ENCODE peak calls at places on chromosomes 2 and 18, in six cellular contexts. One of them, this sample, is unnamed.

GRCh38 chr18:32483002-32483401 is 12.3 kb upstream of the GAREM1 start:
- DNase-seq in fibroblast of lung: no peak
- DNase-seq in adipocyte: no peak
- DNase-seq in neuronal stem cell: no peak
- DNase-seq in mesenchymal stem cell: no peak
- DNase-seq in GM12878: no peak
- DNase-seq in this sample: no peak

GRCh38 chr2:24871852-24872323 is 48.1 kb downstream of the ADCY3 start:
- DNase-seq in fibroblast of lung: no peak
- DNase-seq in GM12878: no peak
- DNase-seq in adipocyte: peak
- DNase-seq in mesenchymal stem cell: peak
- DNase-seq in neuronal stem cell: no peak
- DNase-seq in this sample: no peak

GRCh38 chr2:84731185-84731584 is 149.7 kb downstream of the TRABD2A start:
- DNase-seq in GM12878: no peak
- DNase-seq in fibroblast of lung: no peak
- DNase-seq in mesenchymal stem cell: no peak
- DNase-seq in adipocyte: no peak
- DNase-seq in neuronal stem cell: no peak
- DNase-seq in this sample: no peak

GRCh38 chr2:36559221-36559942 is 38.6 kb downstream of the FEZ2 start:
- DNase-seq in GM12878: no peak
- DNase-seq in mesenchymal stem cell: no peak
- DNase-seq in fibroblast of lung: no peak
- DNase-seq in adipocyte: no peak
- DNase-seq in neuronal stem cell: no peak
- DNase-seq in this sample: no peak

GRCh38 chr2:44753552-44754285 is 187.8 kb upstream of the SIX3 start:
- DNase-seq in adipocyte: no peak
- DNase-seq in neuronal stem cell: no peak
- DNase-seq in fibroblast of lung: peak
- DNase-seq in mesenchymal stem cell: peak
- DNase-seq in GM12878: peak
- DNase-seq in this sample: no peak

GRCh38 chr2:217857624-217858506 is 144.9 kb downstream of the TNS1 start:
- DNase-seq in fibroblast of lung: no peak
- DNase-seq in adipocyte: no peak
- DNase-seq in mesenchymal stem cell: no peak
- DNase-seq in neuronal stem cell: no peak
- DNase-seq in GM12878: no peak
- DNase-seq in this sample: no peak

GRCh38 chr18:37669991-37670534 is 104.5 kb upstream of the CELF4 start:
- DNase-seq in GM12878: no peak
- DNase-seq in neuronal stem cell: no peak
- DNase-seq in fibroblast of lung: no peak
- DNase-seq in adipocyte: no peak
- DNase-seq in mesenchymal stem cell: no peak
- DNase-seq in this sample: no peak

GRCh38 chr2:230925879-230926765 is 1.1 kb upstream of the GPR55 start:
- DNase-seq in neuronal stem cell: no peak
- DNase-seq in mesenchymal stem cell: no peak
- DNase-seq in adipocyte: no peak
- DNase-seq in GM12878: peak
- DNase-seq in fibroblast of lung: no peak
- DNase-seq in this sample: peak

GRCh38 chr2:111918383-111918806 is 20.0 kb downstream of the MERTK start:
- DNase-seq in adipocyte: peak
- DNase-seq in neuronal stem cell: no peak
- DNase-seq in fibroblast of lung: peak
- DNase-seq in GM12878: no peak
- DNase-seq in mesenchymal stem cell: no peak
- DNase-seq in this sample: no peak

GRCh38 chr2:240913810-240914644 is 7.9 kb downstream of the CROCC2 start:
- DNase-seq in mesenchymal stem cell: peak
- DNase-seq in neuronal stem cell: peak
- DNase-seq in fibroblast of lung: peak
- DNase-seq in adipocyte: peak
- DNase-seq in GM12878: no peak
- DNase-seq in this sample: no peak

GRCh38 chr18:56286775-56287174 is 351.6 kb downstream of the TXNL1 start:
- DNase-seq in fibroblast of lung: peak
- DNase-seq in neuronal stem cell: no peak
- DNase-seq in GM12878: no peak
- DNase-seq in adipocyte: peak
- DNase-seq in mesenchymal stem cell: peak
- DNase-seq in this sample: peak

GRCh38 chr18:3451989-3452749 is 2.2 kb downstream of the TGIF1 start:
- DNase-seq in neuronal stem cell: peak
- DNase-seq in adipocyte: peak
- DNase-seq in GM12878: no peak
- DNase-seq in mesenchymal stem cell: peak
- DNase-seq in fibroblast of lung: peak
- DNase-seq in this sample: peak

GRCh38 chr2:202221873-202222272 is 16.5 kb downstream of the SUMO1 start:
- DNase-seq in GM12878: no peak
- DNase-seq in fibroblast of lung: peak
- DNase-seq in mesenchymal stem cell: peak
- DNase-seq in adipocyte: peak
- DNase-seq in neuronal stem cell: no peak
- DNase-seq in this sample: no peak

GRCh38 chr2:72991439-72991725 is 74.1 kb downstream of the EMX1 start:
- DNase-seq in neuronal stem cell: no peak
- DNase-seq in GM12878: no peak
- DNase-seq in mesenchymal stem cell: no peak
- DNase-seq in fibroblast of lung: no peak
- DNase-seq in adipocyte: no peak
- DNase-seq in this sample: no peak

GRCh38 chr2:74552914-74553811 is 579 bp downstream of the LOXL3 start:
- DNase-seq in neuronal stem cell: peak
- DNase-seq in fibroblast of lung: no peak
- DNase-seq in GM12878: no peak
- DNase-seq in adipocyte: peak
- DNase-seq in mesenchymal stem cell: no peak
- DNase-seq in this sample: no peak

GRCh38 chr2:231364961-231365810 is 30.3 kb upstream of the B3GNT7 start:
- DNase-seq in adipocyte: peak
- DNase-seq in neuronal stem cell: no peak
- DNase-seq in mesenchymal stem cell: peak
- DNase-seq in fibroblast of lung: peak
- DNase-seq in GM12878: no peak
- DNase-seq in this sample: peak

GRCh38 chr2:234422242-234422641 is 74.6 kb downstream of the ARL4C start:
- DNase-seq in mesenchymal stem cell: peak
- DNase-seq in GM12878: no peak
- DNase-seq in adipocyte: peak
- DNase-seq in neuronal stem cell: no peak
- DNase-seq in fibroblast of lung: peak
- DNase-seq in this sample: peak

GRCh38 chr2:118118479-118118878 is 30.2 kb downstream of the INSIG2 start:
- DNase-seq in neuronal stem cell: no peak
- DNase-seq in GM12878: no peak
- DNase-seq in fibroblast of lung: no peak
- DNase-seq in mesenchymal stem cell: no peak
- DNase-seq in adipocyte: no peak
- DNase-seq in this sample: peak

GRCh38 chr2:240640939-240641338 is 15.7 kb downstream of the GPR35 start:
- DNase-seq in GM12878: no peak
- DNase-seq in fibroblast of lung: peak
- DNase-seq in neuronal stem cell: peak
- DNase-seq in mesenchymal stem cell: no peak
- DNase-seq in adipocyte: peak
- DNase-seq in this sample: peak

GRCh38 chr2:239304533-239305221 is 96.1 kb downstream of the HDAC4 start:
- DNase-seq in neuronal stem cell: no peak
- DNase-seq in GM12878: no peak
- DNase-seq in fibroblast of lung: no peak
- DNase-seq in mesenchymal stem cell: no peak
- DNase-seq in adipocyte: no peak
- DNase-seq in this sample: no peak

GRCh38 chr2:212914392-212914791 is 237.0 kb downstream of the IKZF2 start:
- DNase-seq in fibroblast of lung: peak
- DNase-seq in GM12878: no peak
- DNase-seq in adipocyte: no peak
- DNase-seq in mesenchymal stem cell: no peak
- DNase-seq in neuronal stem cell: no peak
- DNase-seq in this sample: no peak

GRCh38 chr2:119197529-119198266 is 25.9 kb upstream of the STEAP3 start:
- DNase-seq in GM12878: no peak
- DNase-seq in neuronal stem cell: no peak
- DNase-seq in adipocyte: peak
- DNase-seq in fibroblast of lung: peak
- DNase-seq in mesenchymal stem cell: peak
- DNase-seq in this sample: no peak

GRCh38 chr18:63319383-63320040 is at the start of gene BCL2:
- DNase-seq in neuronal stem cell: no peak
- DNase-seq in adipocyte: peak
- DNase-seq in fibroblast of lung: peak
- DNase-seq in GM12878: no peak
- DNase-seq in mesenchymal stem cell: peak
- DNase-seq in this sample: peak

GRCh38 chr2:133062174-133062573 is 392.2 kb upstream of the LYPD1 start:
- DNase-seq in adipocyte: no peak
- DNase-seq in GM12878: no peak
- DNase-seq in fibroblast of lung: peak
- DNase-seq in neuronal stem cell: no peak
- DNase-seq in mesenchymal stem cell: no peak
- DNase-seq in this sample: no peak
- H3K9ac ChIP-seq in adipocyte: no peak
- H3K9ac ChIP-seq in GM12878: no peak
- H3K9ac ChIP-seq in fibroblast of lung: no peak
- H3K9ac ChIP-seq in neuronal stem cell: no peak
- H3K9ac ChIP-seq in mesenchymal stem cell: no peak
- H3K9ac ChIP-seq in this sample: no peak

GRCh38 chr2:64263315-64263714 is 119.1 kb upstream of the PELI1 start:
- DNase-seq in GM12878: no peak
- DNase-seq in mesenchymal stem cell: peak
- DNase-seq in neuronal stem cell: no peak
- DNase-seq in fibroblast of lung: peak
- DNase-seq in adipocyte: peak
- DNase-seq in this sample: peak
- H3K9ac ChIP-seq in GM12878: no peak
- H3K9ac ChIP-seq in mesenchymal stem cell: no peak
- H3K9ac ChIP-seq in neuronal stem cell: no peak
- H3K9ac ChIP-seq in fibroblast of lung: no peak
- H3K9ac ChIP-seq in adipocyte: no peak
- H3K9ac ChIP-seq in this sample: peak

DNA sequence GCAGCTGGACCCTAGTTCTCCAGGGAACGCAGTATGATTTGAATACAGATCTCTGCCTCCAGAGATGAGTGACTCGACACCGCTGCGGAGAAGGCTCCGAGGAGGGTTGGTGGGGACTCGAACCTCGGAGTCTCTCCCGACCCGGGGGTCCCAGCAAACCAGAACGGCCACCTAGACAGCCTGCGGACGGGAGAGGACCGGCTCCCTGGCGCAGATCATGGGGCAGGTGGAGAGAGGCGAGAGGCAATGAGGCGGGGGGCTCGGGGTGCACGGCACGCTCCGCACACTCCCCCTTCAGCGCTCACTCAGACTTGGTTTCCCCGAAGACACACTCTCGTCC is 12.6 kb downstream of the DYSF start:
- DNase-seq in neuronal stem cell: no peak
- DNase-seq in fibroblast of lung: no peak
- DNase-seq in GM12878: no peak
- DNase-seq in mesenchymal stem cell: no peak
- DNase-seq in adipocyte: no peak
- DNase-seq in this sample: no peak
- H3K9ac ChIP-seq in neuronal stem cell: peak
- H3K9ac ChIP-seq in fibroblast of lung: no peak
- H3K9ac ChIP-seq in GM12878: no peak
- H3K9ac ChIP-seq in mesenchymal stem cell: no peak
- H3K9ac ChIP-seq in adipocyte: no peak
- H3K9ac ChIP-seq in this sample: no peak

DNA sequence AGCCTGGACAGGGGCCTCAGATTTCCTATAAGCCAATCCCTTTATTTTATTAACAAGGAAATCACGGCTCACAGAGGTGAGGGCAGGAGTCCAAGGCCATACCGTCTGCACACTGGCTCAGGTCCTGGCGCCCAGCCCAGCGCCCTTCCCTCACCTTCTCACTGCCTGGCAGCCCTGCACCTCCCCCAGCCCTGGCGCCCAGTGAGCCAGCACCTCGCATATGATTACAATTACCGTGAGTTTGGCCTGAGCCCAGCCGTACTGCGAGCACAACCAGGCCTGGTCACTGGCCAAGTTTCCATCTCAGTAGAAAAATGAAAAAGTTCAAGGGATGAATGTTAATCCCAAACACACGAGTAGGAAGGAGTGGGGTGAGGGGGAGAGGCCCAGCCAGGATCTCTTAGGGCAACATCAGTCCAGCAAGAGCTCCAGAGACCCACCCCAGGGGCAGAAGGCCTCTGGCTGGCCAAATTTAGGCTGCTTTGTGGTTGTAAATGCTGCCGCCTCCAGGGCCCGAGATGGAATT is 68.4 kb downstream of the MCFD2 start:
- DNase-seq in neuronal stem cell: no peak
- DNase-seq in mesenchymal stem cell: peak
- DNase-seq in adipocyte: peak
- DNase-seq in fibroblast of lung: peak
- DNase-seq in GM12878: no peak
- DNase-seq in this sample: peak
- H3K9ac ChIP-seq in neuronal stem cell: no peak
- H3K9ac ChIP-seq in mesenchymal stem cell: peak
- H3K9ac ChIP-seq in adipocyte: peak
- H3K9ac ChIP-seq in fibroblast of lung: peak
- H3K9ac ChIP-seq in GM12878: no peak
- H3K9ac ChIP-seq in this sample: no peak

GRCh38 chr18:22525313-22525712 is 107.6 kb upstream of the CTAGE1 start:
- DNase-seq in adipocyte: no peak
- DNase-seq in GM12878: no peak
- DNase-seq in fibroblast of lung: no peak
- DNase-seq in mesenchymal stem cell: no peak
- DNase-seq in neuronal stem cell: no peak
- DNase-seq in this sample: no peak

GRCh38 chr18:22521026-22521707 is 103.5 kb upstream of the CTAGE1 start:
- DNase-seq in mesenchymal stem cell: no peak
- DNase-seq in neuronal stem cell: no peak
- DNase-seq in adipocyte: no peak
- DNase-seq in GM12878: no peak
- DNase-seq in fibroblast of lung: no peak
- DNase-seq in this sample: no peak

GRCh38 chr18:22523481-22523880 is 105.8 kb upstream of the CTAGE1 start:
- DNase-seq in mesenchymal stem cell: no peak
- DNase-seq in neuronal stem cell: no peak
- DNase-seq in adipocyte: no peak
- DNase-seq in fibroblast of lung: no peak
- DNase-seq in GM12878: no peak
- DNase-seq in this sample: no peak

GRCh38 chr18:22525883-22526282 is 108.2 kb upstream of the CTAGE1 start:
- DNase-seq in neuronal stem cell: no peak
- DNase-seq in mesenchymal stem cell: no peak
- DNase-seq in adipocyte: no peak
- DNase-seq in GM12878: no peak
- DNase-seq in fibroblast of lung: no peak
- DNase-seq in this sample: no peak

DNA sequence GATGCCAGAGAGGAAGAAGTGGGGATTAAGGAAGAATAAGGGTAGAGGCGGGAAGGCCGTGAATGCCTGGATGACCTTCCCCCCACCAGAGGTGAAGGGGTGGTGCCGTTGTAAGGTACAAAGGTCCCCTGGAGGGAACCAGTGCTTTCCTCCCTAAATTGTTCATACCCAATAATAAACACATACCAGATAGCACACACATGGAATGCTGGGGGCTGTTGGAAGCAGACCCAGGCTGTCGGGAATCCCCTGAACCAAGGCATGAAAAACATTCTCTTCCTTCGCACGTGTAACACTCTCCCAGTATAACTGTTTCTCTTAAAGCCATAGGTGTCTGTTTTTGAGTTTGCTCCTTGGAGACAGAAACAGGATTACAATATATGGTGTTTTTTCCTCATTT is 107.1 kb upstream of the CTAGE1 start:
- DNase-seq in neuronal stem cell: no peak
- DNase-seq in mesenchymal stem cell: no peak
- DNase-seq in fibroblast of lung: peak
- DNase-seq in adipocyte: no peak
- DNase-seq in GM12878: no peak
- DNase-seq in this sample: no peak
- H3K9ac ChIP-seq in neuronal stem cell: no peak
- H3K9ac ChIP-seq in mesenchymal stem cell: no peak
- H3K9ac ChIP-seq in fibroblast of lung: no peak
- H3K9ac ChIP-seq in adipocyte: no peak
- H3K9ac ChIP-seq in GM12878: no peak
- H3K9ac ChIP-seq in this sample: no peak

This sample was measured in mammary epithelial cell.